ENCODE peak calls at places on chromosomes 7 and 10, in ten cellular contexts. V, R, P, Z, K, S, D, W, G and Q are unnamed samples.

GRCh38 chr10:64385355-64385754 is 864.2 kb downstream of the REEP3 start:
- DNase-seq in R (no peak), D (no peak), V (no peak), Z (no peak), K (no peak), S (no peak), P (no peak), G (no peak), W (no peak), Q (no peak)

GRCh38 chr7:106071356-106071998 is 40.6 kb downstream of the SYPL1 start:
- DNase-seq in G (peak), D (no peak), P (no peak), K (no peak), Z (no peak), R (no peak), W (peak), S (no peak), V (no peak), Q (no peak)

GRCh38 chr10:121157998-121158397 is 306.8 kb downstream of the WDR11 start:
- DNase-seq in G (peak), K (no peak), Z (no peak), S (no peak), P (no peak), V (no peak), R (peak), W (no peak), D (peak), Q (no peak)

GRCh38 chr7:79528421-79528820 is 75.0 kb upstream of the MAGI2 start:
- DNase-seq in D (no peak), R (no peak), G (peak), P (no peak), S (peak), W (no peak), K (no peak), V (no peak), Z (no peak), Q (no peak)

GRCh38 chr10:69375307-69376151 is 41.2 kb downstream of the TACR2 start:
- DNase-seq in R (no peak), Z (peak), S (no peak), P (peak), V (no peak), K (peak), D (peak), G (no peak), W (no peak), Q (no peak)

GRCh38 chr10:75877877-75878276 is 446.5 kb downstream of the LRMDA start:
- DNase-seq in Z (no peak), V (no peak), P (no peak), D (no peak), W (no peak), R (no peak), S (no peak), K (no peak), G (no peak), Q (no peak)

GRCh38 chr7:42071372-42072261 is 165.4 kb downstream of the GLI3 start:
- DNase-seq in Z (no peak), S (no peak), G (peak), W (no peak), D (peak), V (peak), P (no peak), K (no peak), R (no peak), Q (no peak)

GRCh38 chr10:85641479-85641967 is 725.1 kb downstream of the GRID1 start:
- DNase-seq in V (no peak), S (peak), W (no peak), P (no peak), K (no peak), D (no peak), G (peak), R (peak), Z (no peak), Q (no peak)

GRCh38 chr10:64191304-64191703 is 670.1 kb downstream of the REEP3 start:
- DNase-seq in V (no peak), D (no peak), W (no peak), P (no peak), S (no peak), G (no peak), Z (no peak), R (no peak), K (no peak), Q (no peak)

GRCh38 chr7:8982338-8982994 is 549.1 kb downstream of the NXPH1 start:
- DNase-seq in K (no peak), G (no peak), R (no peak), Z (no peak), D (no peak), W (no peak), S (no peak), P (no peak), V (no peak), Q (no peak)

DNA sequence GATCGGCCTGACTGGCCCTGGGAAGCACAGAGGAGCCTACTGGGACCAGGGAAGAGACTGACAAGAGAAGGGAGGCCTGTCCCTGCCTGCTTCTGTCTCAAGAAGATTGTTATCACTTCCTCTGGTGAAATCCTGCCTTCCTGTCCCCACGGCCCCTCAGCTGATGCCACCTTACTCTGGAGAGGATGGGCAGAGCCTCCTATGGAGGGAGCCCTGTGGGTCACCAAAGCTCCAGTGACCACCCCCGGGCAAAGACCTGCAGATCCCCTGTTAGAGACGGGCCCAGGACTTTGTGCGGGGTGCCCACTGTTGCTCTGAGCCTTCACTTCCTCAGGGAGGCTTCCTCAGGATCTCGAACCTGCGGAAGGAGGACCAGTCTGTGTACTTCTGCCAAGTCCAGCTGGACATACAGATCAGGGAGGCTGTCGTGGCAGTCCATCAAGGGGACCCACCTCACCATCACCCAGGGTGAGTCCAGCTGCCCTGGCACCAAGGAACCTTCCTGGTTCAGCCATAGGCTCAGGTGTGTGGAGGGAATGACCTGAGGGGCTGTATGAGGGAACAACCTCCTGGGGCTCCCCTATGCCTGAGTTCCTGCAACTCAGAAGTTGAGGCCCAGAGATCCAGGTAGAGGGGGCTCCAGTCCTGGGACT is 1.4 kb upstream of the PILRB start:
- DNase-seq in R (no peak), G (peak), P (no peak), Z (no peak), W (no peak), D (no peak), K (no peak), V (no peak), S (no peak), Q (no peak)
- TF ChIP-seq POLR2A in R (no peak), G (no peak), P (no peak), Z (no peak), W (no peak), D (no peak), K (no peak), V (no peak), S (no peak), Q (no peak)

DNA sequence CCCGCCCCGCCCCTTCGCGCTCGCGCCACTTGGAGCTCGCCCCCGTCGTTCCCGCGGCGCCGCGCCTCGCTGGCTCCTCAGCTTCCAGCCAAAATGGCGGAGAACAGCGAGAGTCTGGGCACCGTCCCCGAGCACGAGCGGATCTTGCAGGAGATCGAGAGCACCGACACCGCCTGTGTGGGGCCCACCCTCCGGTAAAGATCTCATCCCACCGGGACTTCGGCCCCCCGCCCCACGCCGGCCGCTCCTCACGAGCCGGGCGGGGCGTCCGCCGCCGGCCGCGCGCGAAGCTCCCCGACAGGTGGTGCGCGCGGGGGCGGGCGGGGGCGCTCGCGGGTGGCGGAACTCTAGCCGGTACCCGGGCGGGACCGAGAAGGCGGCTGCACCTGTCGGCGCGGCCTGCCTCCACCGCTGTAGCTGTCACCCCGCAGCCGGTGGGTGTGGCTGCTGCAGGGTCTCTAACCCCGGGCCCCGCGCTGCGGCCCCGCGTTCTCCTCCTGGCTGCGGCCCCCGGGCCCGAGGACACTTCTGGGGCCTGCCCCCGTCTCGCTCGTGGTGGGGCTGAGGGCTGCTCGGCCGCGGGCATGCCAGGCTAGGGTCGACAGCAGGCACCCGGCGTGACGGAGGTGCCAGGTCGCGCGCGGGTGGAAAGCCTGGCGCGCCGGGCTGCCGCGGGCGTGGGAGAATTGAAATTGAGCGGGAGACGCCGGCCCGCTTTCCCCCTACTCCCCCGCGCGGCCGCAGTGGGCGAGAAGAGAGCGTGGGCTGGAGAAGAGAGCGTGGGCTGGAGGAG is at the start of gene EXOC6:
- DNase-seq in V (peak), K (peak), D (peak), S (peak), Z (peak), G (peak), W (peak), P (peak), R (peak), Q (peak)
- TF ChIP-seq POLR2A in V (peak), K (no peak), D (no peak), S (no peak), Z (peak), G (peak), W (peak), P (peak), R (no peak), Q (peak)

DNA sequence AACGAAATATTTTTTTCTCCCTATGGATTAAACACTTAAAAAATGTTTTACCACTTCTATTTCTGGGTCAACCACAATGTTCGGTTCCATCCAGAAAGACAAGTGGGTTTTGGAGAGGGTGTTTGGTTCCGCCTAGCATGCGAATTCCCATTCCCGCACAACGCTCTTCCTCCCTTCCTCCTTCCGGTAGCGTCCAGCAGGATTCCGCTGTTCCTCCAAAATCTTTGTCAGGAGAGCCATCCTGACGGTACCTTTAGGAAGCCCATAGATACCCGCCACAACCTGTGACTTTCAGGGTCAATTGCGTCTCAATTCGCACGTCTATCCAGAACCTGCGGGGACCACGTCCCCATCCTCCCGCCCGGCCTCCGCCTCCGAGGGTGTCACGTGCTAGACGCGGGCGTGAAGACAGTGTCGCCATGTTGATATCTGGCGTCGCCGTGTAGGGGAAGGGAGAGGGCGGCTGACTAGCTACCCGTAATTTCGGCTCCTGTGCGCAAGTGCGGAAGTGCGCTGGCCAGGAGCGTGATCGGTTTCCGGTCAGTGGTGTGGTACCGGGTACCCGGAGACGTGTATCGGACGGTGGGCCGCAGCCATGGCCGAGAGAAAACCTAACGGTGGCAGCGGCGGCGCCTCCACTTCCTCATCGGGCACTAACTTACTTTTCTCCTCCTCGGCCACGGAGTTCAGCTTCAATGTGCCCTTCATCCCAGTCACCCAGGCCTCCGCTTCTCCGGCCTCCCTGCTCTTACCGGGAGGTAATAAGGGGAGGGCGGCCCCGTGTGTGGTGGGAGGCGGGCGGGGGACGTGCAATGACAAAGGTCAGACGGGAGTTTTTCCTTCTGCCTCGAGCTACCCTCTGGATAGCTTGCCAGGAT is at the start of gene SEC23IP:
- DNase-seq in V (peak), R (peak), W (peak), P (peak), G (peak), K (peak), Z (peak), D (peak), S (peak), Q (peak)
- TF ChIP-seq POLR2A in V (peak), R (peak), W (peak), P (peak), G (peak), K (peak), Z (peak), D (peak), S (peak), Q (peak)

GRCh38 chr7:129361771-129362170 is 72.5 kb upstream of the STRIP2 start:
- DNase-seq in Z (no peak), R (no peak), D (no peak), V (no peak), S (no peak), K (no peak), W (no peak), P (no peak), G (no peak), Q (no peak)

GRCh38 chr7:129359641-129360040 is 74.6 kb upstream of the STRIP2 start:
- DNase-seq in D (no peak), K (no peak), Z (no peak), V (peak), G (no peak), P (no peak), S (no peak), W (no peak), R (no peak), Q (no peak)

GRCh38 chr7:129367349-129367699 is 66.9 kb upstream of the STRIP2 start:
- DNase-seq in V (no peak), Z (no peak), P (no peak), R (no peak), D (no peak), G (no peak), W (no peak), S (no peak), K (no peak), Q (no peak)

GRCh38 chr7:129359176-129359575 is 75.1 kb upstream of the STRIP2 start:
- DNase-seq in Z (no peak), W (no peak), G (no peak), D (no peak), P (no peak), K (no peak), S (no peak), V (no peak), R (no peak), Q (no peak)

DNA sequence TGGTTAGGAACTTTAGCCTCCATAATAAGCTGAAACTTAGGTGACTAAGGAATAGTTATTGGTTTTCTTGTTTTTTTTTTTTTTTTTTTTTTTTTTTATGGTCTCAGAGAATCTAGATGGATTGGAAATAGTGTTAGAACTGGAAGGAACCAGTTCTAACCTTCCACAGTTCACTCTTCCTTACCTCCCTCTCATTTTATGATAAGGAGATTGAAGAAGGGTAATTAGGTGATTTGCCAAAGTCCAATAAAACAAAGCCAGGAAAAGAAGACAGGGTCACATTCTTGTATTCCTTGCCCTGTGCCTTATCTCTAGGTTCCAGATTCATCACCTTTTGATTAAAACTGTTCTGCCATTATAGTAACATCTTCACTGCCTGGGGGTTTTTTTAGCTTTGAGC is 71.7 kb upstream of the STRIP2 start:
- DNase-seq in P (no peak), D (no peak), W (no peak), K (no peak), Z (no peak), S (no peak), V (no peak), G (no peak), R (no peak), Q (no peak)
- TF ChIP-seq POLR2A in P (no peak), D (no peak), W (no peak), K (no peak), Z (no peak), S (no peak), V (no peak), G (no peak), R (no peak), Q (no peak)

GRCh38 chr10:32005050-32005449 is 51.2 kb downstream of the KIF5B start:
- DNase-seq in S (peak), R (peak), W (no peak), K (no peak), P (peak), G (peak), D (no peak), V (peak), Z (peak), Q (peak)
- TF ChIP-seq POLR2A in S (no peak), R (no peak), W (peak), K (no peak), P (no peak), G (no peak), D (no peak), V (no peak), Z (peak), Q (no peak)

GRCh38 chr7:47386273-47386820 is 195.6 kb downstream of the TNS3 start:
- DNase-seq in D (no peak), R (no peak), W (no peak), P (no peak), S (no peak), Z (no peak), G (no peak), K (peak), V (no peak), Q (no peak)
- TF ChIP-seq POLR2A in D (no peak), R (no peak), W (no peak), P (no peak), S (no peak), Z (no peak), G (no peak), K (no peak), V (no peak), Q (no peak)